ENCODE peak calls at places on chromosomes 1 and 21, in six cellular contexts. I, K, P, U, T and A are unnamed samples.

GRCh38 chr21:38351961-38352521 is 95.2 kb downstream of the KCNJ15 start:
- DNase-seq in I (no peak), K (peak), P (peak), U (no peak), T (no peak), A (peak)

GRCh38 chr21:19781881-19782652 is 1216.1 kb upstream of the NCAM2 start:
- DNase-seq in I (no peak), K (no peak), P (peak), U (no peak), T (no peak), A (peak)

GRCh38 chr1:5835179-5835562 is 157.1 kb downstream of the NPHP4 start:
- DNase-seq in I (peak), K (no peak), P (no peak), U (no peak), T (no peak), A (no peak)

GRCh38 chr1:246219508-246220030 is 287.5 kb downstream of the SMYD3 start:
- DNase-seq in I (peak), K (no peak), P (peak), U (no peak), T (no peak), A (peak)

GRCh38 chr1:113073457-113073950 is 506 bp downstream of the LRIG2 start:
- DNase-seq in I (no peak), K (peak), P (peak), U (peak), T (peak), A (peak)

GRCh38 chr1:107782192-107782845 is 182.7 kb downstream of the VAV3 start:
- DNase-seq in I (no peak), K (peak), P (peak), U (no peak), T (no peak), A (peak)

GRCh38 chr1:155173478-155174333 is at the start of gene TRIM46:
- DNase-seq in I (peak), K (peak), P (peak), U (no peak), T (no peak), A (peak)

GRCh38 chr1:171583581-171584194 is 38.4 kb upstream of the MYOCOS start:
- DNase-seq in I (no peak), K (peak), P (peak), U (no peak), T (no peak), A (peak)

GRCh38 chr1:159826436-159827101 is at the start of gene SLAMF8:
- DNase-seq in I (no peak), K (peak), P (no peak), U (peak), T (peak), A (peak)

GRCh38 chr1:14970799-14971141 is 182.8 kb upstream of the TMEM51 start:
- DNase-seq in I (no peak), K (no peak), P (no peak), U (no peak), T (no peak), A (peak)

GRCh38 chr1:85200367-85200869 is 398 bp downstream of the SYDE2 start:
- DNase-seq in I (no peak), K (peak), P (no peak), U (peak), T (peak), A (no peak)

GRCh38 chr1:178467837-178468236 is 28.9 kb downstream of the CLEC20A start:
- DNase-seq in I (no peak), K (no peak), P (no peak), U (no peak), T (no peak), A (no peak)

GRCh38 chr1:45979778-45980176 is 152.7 kb downstream of the PIK3R3 start:
- DNase-seq in I (no peak), K (no peak), P (no peak), U (no peak), T (no peak), A (no peak)

GRCh38 chr1:56820755-56821461 is 1.7 kb upstream of the FYB2 start:
- DNase-seq in I (peak), K (peak), P (peak), U (peak), T (peak), A (peak)

GRCh38 chr21:36075171-36075570 is 5.3 kb downstream of the CBR1 start:
- DNase-seq in I (no peak), K (no peak), P (no peak), U (no peak), T (no peak), A (no peak)

GRCh38 chr21:46667191-46667734 is 31.8 kb downstream of the PRMT2 start:
- DNase-seq in I (no peak), K (peak), P (peak), U (no peak), T (no peak), A (peak)

GRCh38 chr1:226716577-226716976 is 22.5 kb downstream of the ITPKB start:
- DNase-seq in I (no peak), K (no peak), P (no peak), U (no peak), T (no peak), A (no peak)
- H3K4me3 ChIP-seq in I (no peak), K (no peak), P (no peak), U (no peak), T (no peak), A (no peak)

GRCh38 chr1:157470276-157470675 is 82.0 kb downstream of the FCRL5 start:
- DNase-seq in I (no peak), K (no peak), P (no peak), U (no peak), T (no peak), A (no peak)

GRCh38 chr1:157472959-157473358 is 79.4 kb downstream of the FCRL5 start:
- DNase-seq in I (no peak), K (no peak), P (no peak), U (no peak), T (no peak), A (no peak)

GRCh38 chr1:157472302-157472701 is 80.0 kb downstream of the FCRL5 start:
- DNase-seq in I (no peak), K (no peak), P (no peak), U (no peak), T (no peak), A (no peak)

DNA sequence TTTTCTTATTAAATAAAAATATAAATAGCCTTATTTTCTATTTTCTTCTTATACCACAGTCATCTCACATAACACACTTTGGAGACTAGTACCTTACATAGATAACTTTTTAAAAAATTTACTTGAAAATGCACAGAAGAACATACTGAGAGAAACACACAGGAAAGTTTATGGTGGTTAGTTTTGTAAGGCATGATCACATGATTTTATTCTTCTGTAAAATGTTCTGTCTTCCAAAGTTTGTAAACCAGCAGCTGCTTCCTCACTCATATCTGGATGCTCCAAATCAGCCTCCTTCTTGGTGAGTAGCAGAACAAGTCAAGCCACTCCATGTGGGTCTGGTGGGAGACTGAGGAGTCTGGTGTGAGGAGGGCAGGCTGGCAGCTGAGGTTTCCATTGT is 82.6 kb downstream of the FCRL5 start:
- DNase-seq in I (no peak), K (no peak), P (no peak), U (no peak), T (no peak), A (no peak)
- H3K4me3 ChIP-seq in I (no peak), K (no peak), P (no peak), U (no peak), T (no peak), A (no peak)

DNA sequence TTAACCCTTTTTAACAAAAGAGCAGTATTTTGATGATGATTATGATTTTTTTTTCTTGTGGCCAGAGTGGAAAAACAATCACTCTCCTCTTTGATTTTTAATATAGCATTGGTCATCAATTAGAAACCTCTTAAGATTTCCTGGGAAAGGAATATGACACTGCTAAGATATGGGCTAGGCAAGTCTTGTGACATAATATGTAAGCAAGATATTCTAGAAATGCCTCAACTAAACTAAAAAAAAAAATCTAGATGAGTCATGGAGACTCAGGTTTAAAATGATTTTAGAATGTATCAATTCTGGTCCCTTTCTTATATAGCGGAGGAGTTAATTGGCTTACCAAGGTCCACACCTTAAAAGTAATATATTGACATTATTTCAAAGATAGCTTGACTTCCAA is 60.3 kb upstream of the JUN start:
- DNase-seq in I (no peak), K (no peak), P (peak), U (no peak), T (no peak), A (peak)
- H3K4me3 ChIP-seq in I (no peak), K (no peak), P (no peak), U (no peak), T (no peak), A (no peak)

DNA sequence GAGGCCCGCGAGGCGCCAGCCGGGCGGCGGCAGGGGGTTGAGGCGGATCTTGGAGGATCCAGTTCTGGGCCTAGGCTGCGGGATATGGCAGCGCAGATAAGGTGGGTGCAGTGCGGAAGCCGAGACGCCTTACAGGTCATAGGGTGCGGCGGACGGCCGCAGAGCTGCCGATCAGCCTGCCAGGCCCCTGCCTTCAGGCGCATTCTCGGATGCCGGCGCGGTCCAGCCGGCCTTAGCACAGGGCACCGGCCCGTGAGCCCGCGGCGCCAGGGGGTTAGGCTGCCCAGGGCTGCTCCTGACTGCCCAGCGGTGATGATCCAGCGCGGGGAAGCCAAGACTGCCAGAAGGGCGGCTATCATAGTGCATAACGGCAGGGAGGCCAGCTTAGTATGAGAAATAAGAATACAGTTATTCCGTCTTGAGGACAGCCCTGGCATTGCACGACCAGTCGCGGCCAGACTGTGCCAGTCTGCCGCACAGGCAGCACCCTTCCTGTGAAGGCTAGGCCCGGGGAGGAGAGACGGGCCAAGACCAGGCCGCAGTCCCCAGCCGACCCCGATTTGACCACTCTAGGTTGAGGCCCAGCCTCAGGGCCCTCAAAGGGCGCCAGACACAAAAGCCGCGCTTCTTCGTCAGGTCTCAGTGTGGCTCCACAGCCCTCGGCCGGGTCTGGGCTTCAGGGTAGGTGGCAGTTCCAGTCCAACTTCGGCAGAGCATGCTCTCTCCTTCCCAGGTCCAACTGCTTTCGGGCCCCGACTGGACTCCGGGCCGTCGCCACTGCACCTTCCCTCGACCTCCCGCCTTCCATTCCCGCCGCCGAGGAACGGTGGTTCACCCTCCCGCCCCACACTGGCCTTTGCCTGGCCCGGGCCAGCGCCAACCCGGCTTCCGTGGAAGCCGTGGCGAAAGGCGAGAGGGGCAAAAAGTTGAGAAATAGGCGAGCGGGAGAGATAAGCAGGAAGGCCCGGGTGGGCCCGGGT is 880 bp downstream of the ALX3 start:
- DNase-seq in I (no peak), K (no peak), P (no peak), U (no peak), T (no peak), A (no peak)
- H3K4me3 ChIP-seq in I (no peak), K (no peak), P (no peak), U (peak), T (no peak), A (no peak)

GRCh38 chr1:186681136-186681535 is 913 bp upstream of the PTGS2 start:
- DNase-seq in I (no peak), K (no peak), P (peak), U (no peak), T (no peak), A (peak)

GRCh38 chr1:186682721-186683120 is 2.5 kb upstream of the PTGS2 start:
- DNase-seq in I (no peak), K (peak), P (peak), U (no peak), T (no peak), A (peak)

GRCh38 chr1:186680031-186681012 is at the start of gene PTGS2:
- DNase-seq in I (peak), K (peak), P (peak), U (peak), T (peak), A (peak)

GRCh38 chr1:186683637-186684410 is 3.6 kb upstream of the PTGS2 start:
- DNase-seq in I (no peak), K (no peak), P (peak), U (no peak), T (no peak), A (no peak)

DNA sequence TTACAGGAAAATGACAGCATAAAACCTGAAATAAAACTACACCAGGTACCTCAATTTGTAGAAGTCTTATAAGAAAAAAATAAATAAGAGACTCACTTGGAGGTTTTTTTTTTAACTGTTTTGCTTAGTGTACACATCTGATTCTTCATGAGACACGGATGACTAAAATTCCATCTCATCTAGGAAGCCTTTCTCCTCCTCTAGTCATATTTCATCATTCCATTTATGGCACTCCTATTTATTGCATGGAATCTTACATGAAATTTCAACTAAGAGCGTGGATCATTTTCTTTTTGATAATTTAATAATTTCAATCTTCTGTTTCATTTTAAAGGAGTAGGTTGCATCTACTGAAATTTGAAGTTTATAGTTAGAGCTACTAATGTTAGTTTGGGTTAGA is 1.6 kb upstream of the PTGS2 start:
- DNase-seq in I (no peak), K (peak), P (peak), U (no peak), T (no peak), A (peak)
- H3K4me3 ChIP-seq in I (no peak), K (peak), P (peak), U (no peak), T (no peak), A (peak)